ENCODE peak calls at places on chromosome 12, in seven cellular contexts. U, B, Y, L, W, V and P are unnamed samples.

GRCh38 chr12:43362910-43363694 is 188.9 kb downstream of the ADAMTS20 start:
- DNase-seq in U (no peak), B (no peak), L (no peak), V (no peak), W (no peak), Y (no peak), P (no peak)

GRCh38 chr12:57755454-57756372 is 810 bp downstream of the MARCHF9 start:
- DNase-seq in Y (no peak), W (no peak), L (no peak), U (no peak), V (peak; percentile 69), B (no peak), P (no peak)

GRCh38 chr12:90858261-90858660 is 96.7 kb downstream of the CCER1 start:
- DNase-seq in U (no peak), L (no peak), W (no peak), B (no peak), Y (no peak), V (no peak), P (peak; percentile 88)

GRCh38 chr12:104722541-104723534 is 235.3 kb downstream of the SLC41A2 start:
- DNase-seq in L (no peak), Y (no peak), W (no peak), V (peak; percentile 33), B (no peak), U (no peak), P (no peak)

GRCh38 chr12:45214739-45215418 is 1.0 kb upstream of the ANO6 start:
- DNase-seq in L (no peak), B (peak; percentile 54), U (no peak), Y (no peak), V (no peak), W (peak; percentile 50), P (no peak)

GRCh38 chr12:41011939-41012338 is 176.2 kb upstream of the PDZRN4 start:
- DNase-seq in W (no peak), Y (no peak), L (no peak), V (no peak), B (no peak), U (no peak), P (no peak)

GRCh38 chr12:108634225-108634795 is 616 bp upstream of the SELPLG start:
- DNase-seq in L (no peak), B (no peak), V (no peak), Y (no peak), W (no peak), U (no peak), P (no peak)

GRCh38 chr12:53378705-53379388 is 1.1 kb upstream of the SP1 start:
- DNase-seq in B (no peak), Y (no peak), L (no peak), U (no peak), V (no peak), W (no peak), P (no peak)

GRCh38 chr12:121799842-121800693 is 3.7 kb upstream of the SETD1B start:
- DNase-seq in W (peak; percentile 93), B (peak; percentile 52), U (peak; percentile 95), L (peak; percentile 79), Y (no peak), V (peak; percentile 91), P (no peak)

GRCh38 chr12:122051231-122051876 is 27.2 kb upstream of the MLXIP start:
- DNase-seq in Y (no peak), B (no peak), V (no peak), L (no peak), W (peak; percentile 63), U (no peak), P (no peak)

GRCh38 chr12:122057769-122058168 is 20.8 kb upstream of the MLXIP start:
- DNase-seq in V (no peak), U (no peak), W (no peak), L (no peak), B (no peak), Y (no peak), P (no peak)

GRCh38 chr12:63747553-63747952 is 32.2 kb upstream of the RXYLT1 start:
- DNase-seq in L (no peak), V (no peak), B (no peak), Y (no peak), U (no peak), W (no peak), P (no peak)

GRCh38 chr12:50351120-50352043 is 45.0 kb downstream of the FAM186A start:
- DNase-seq in B (no peak), W (peak; percentile 30), L (no peak), V (no peak), U (peak; percentile 31), Y (no peak), P (no peak)

GRCh38 chr12:224330-224729 is 10.4 kb upstream of the SLC6A12 start:
- DNase-seq in W (no peak), U (no peak), L (no peak), Y (no peak), V (no peak), B (no peak), P (no peak)

GRCh38 chr12:51941669-51942455 is 9.6 kb upstream of the ACVR1B start:
- DNase-seq in U (no peak), L (no peak), B (no peak), Y (no peak), W (no peak), V (no peak), P (no peak)

GRCh38 chr12:6116481-6117021 is 7.9 kb downstream of the VWF start:
- DNase-seq in W (no peak), Y (no peak), V (no peak), B (no peak), U (peak; percentile 64), L (no peak), P (no peak)